ENCODE peak calls at places on chromosomes 1 and 21, in seven cellular contexts. J is C1 segment of cervical spinal cord, D is T follicular helper cell, Y is adrenal gland, B is GM12864, I is 8988T, Z is iris pigment epithelial cell. G is an unnamed sample.

GRCh38 chr1:219660666-219661463 is 48.0 kb upstream of the ZC3H11B start:
- DNase-seq in J (peak), D (no peak), Y (peak), B (peak), I (peak), Z (peak), G (peak)

GRCh38 chr1:98981917-98982513 is 22.6 kb downstream of the PLPPR5 start:
- DNase-seq in J (no peak), D (no peak), Y (no peak), B (no peak), I (no peak), Z (peak), G (peak)

GRCh38 chr1:53115403-53116306 is 26.8 kb downstream of the SLC1A7 start:
- DNase-seq in J (no peak), D (no peak), Y (peak), B (no peak), I (no peak), Z (peak), G (peak)

GRCh38 chr1:20183876-20184275 is 2.0 kb upstream of the UBXN10 start:
- DNase-seq in J (no peak), D (no peak), Y (peak), B (no peak), I (no peak), Z (no peak), G (no peak)

GRCh38 chr1:157382351-157382750 is 170.0 kb downstream of the FCRL5 start:
- DNase-seq in J (no peak), D (no peak), Y (no peak), B (no peak), I (no peak), Z (no peak), G (no peak)

GRCh38 chr1:110542730-110543129 is 23.8 kb upstream of the KCNA10 start:
- DNase-seq in J (no peak), D (no peak), Y (no peak), B (no peak), I (no peak), Z (peak), G (peak)

GRCh38 chr1:96346708-96347107 is 374.9 kb upstream of the PTBP2 start:
- DNase-seq in J (no peak), D (no peak), Y (no peak), B (no peak), I (no peak), Z (no peak), G (no peak)

GRCh38 chr21:9837946-9838801 is 683.2 kb upstream of the TPTE start:
- DNase-seq in J (no peak), D (no peak), Y (no peak), B (no peak), I (no peak), Z (no peak), G (no peak)

GRCh38 chr1:228543396-228543795 is 56.2 kb downstream of the RNF187 start:
- DNase-seq in J (no peak), D (no peak), Y (no peak), B (no peak), I (no peak), Z (no peak), G (no peak)

GRCh38 chr1:201764166-201764565 is 64.8 kb upstream of the IPO9 start:
- DNase-seq in J (no peak), D (no peak), Y (no peak), B (no peak), I (no peak), Z (no peak), G (no peak)

GRCh38 chr1:12191242-12192032 is 24.6 kb downstream of the TNFRSF1B start:
- DNase-seq in J (no peak), D (no peak), Y (no peak), B (no peak), I (no peak), Z (no peak), G (no peak)

GRCh38 chr1:204752688-204753040 is 67.1 kb upstream of the LRRN2 start:
- DNase-seq in J (no peak), D (no peak), Y (no peak), B (no peak), I (no peak), Z (no peak), G (no peak)

GRCh38 chr1:226535626-226536025 is 12.9 kb upstream of the STUM start:
- DNase-seq in J (no peak), D (no peak), Y (no peak), B (no peak), I (no peak), Z (no peak), G (no peak)

GRCh38 chr1:197200468-197200899 is 54.0 kb upstream of the ASPM start:
- DNase-seq in J (no peak), D (no peak), Y (peak), B (no peak), I (no peak), Z (peak), G (peak)

GRCh38 chr1:234478481-234479309 is at the start of gene TARBP1:
- DNase-seq in J (peak), D (peak), Y (peak), B (no peak), I (peak), Z (peak), G (peak)

GRCh38 chr21:21712761-21713558 is 714.8 kb downstream of the NCAM2 start:
- DNase-seq in J (no peak), D (no peak), Y (no peak), B (no peak), I (no peak), Z (peak), G (peak)

GRCh38 chr21:42837421-42838211 is 41.7 kb downstream of the WDR4 start:
- DNase-seq in J (no peak), D (no peak), Y (peak), B (no peak), I (no peak), Z (no peak), G (no peak)

GRCh38 chr1:6148497-6149241 is 31.5 kb downstream of the CHD5 start:
- DNase-seq in J (no peak), D (peak), Y (peak), B (no peak), I (peak), Z (peak), G (peak)

GRCh38 chr1:203342192-203342940 is 8.6 kb downstream of the FMOD start:
- DNase-seq in J (no peak), D (peak), Y (peak), B (no peak), I (peak), Z (peak), G (peak)

GRCh38 chr1:19067187-19067911 is 110.9 kb upstream of the IFFO2 start:
- DNase-seq in J (peak), D (no peak), Y (no peak), B (no peak), I (no peak), Z (no peak), G (peak)

GRCh38 chr1:181077576-181078242 is 10.8 kb upstream of the IER5 start:
- DNase-seq in J (no peak), D (no peak), Y (no peak), B (no peak), I (no peak), Z (peak), G (peak)

GRCh38 chr1:61093525-61094137 is 11.3 kb downstream of the NFIA start:
- DNase-seq in J (no peak), D (no peak), Y (no peak), B (no peak), I (no peak), Z (no peak), G (peak)

GRCh38 chr1:32972814-32973428 is 8.3 kb upstream of the RNF19B start:
- DNase-seq in J (peak), D (no peak), Y (peak), B (no peak), I (peak), Z (peak), G (peak)

GRCh38 chr1:185608166-185608565 is 126.0 kb upstream of the HMCN1 start:
- DNase-seq in J (no peak), D (no peak), Y (no peak), B (no peak), I (no peak), Z (peak), G (peak)

G was measured in RPMI7951.